ENCODE peak calls at places on chromosome 15, in seven cellular contexts. X is astrocyte, H is upper lobe of left lung, F is AG09319, U is MCF 10A, O is fibroblast of lung, Z is AG09309. K is an unnamed sample.

GRCh38 chr15:55322452-55322851 is 3.4 kb downstream of the PIGB start:
- DNase-seq in X (no peak), Z (no peak), F (no peak), H (no peak), O (no peak), U (no peak), K (no peak)

GRCh38 chr15:56052389-56053045 is 59.1 kb upstream of the NEDD4 start:
- DNase-seq in F (peak; percentile 24), H (no peak), Z (peak; percentile 29), O (peak; percentile 77), U (peak; percentile 58), X (peak; percentile 42), K (no peak)

GRCh38 chr15:70451861-70452653 is 311.3 kb downstream of the UACA start:
- DNase-seq in F (no peak), H (peak; percentile 79), O (no peak), X (no peak), Z (no peak), U (no peak), K (peak; percentile 41)

GRCh38 chr15:71338827-71339542 is 223.7 kb downstream of the THSD4 start:
- DNase-seq in O (no peak), U (no peak), F (no peak), H (peak; percentile 33), Z (no peak), X (no peak), K (no peak)

GRCh38 chr15:82890338-82891024 is 62.0 kb downstream of the HOMER2 start:
- DNase-seq in U (no peak), O (no peak), F (no peak), H (no peak), X (peak; percentile 6), Z (no peak), K (no peak)

GRCh38 chr15:45088801-45089711 is 24.9 kb downstream of the DUOX2 start:
- DNase-seq in O (no peak), Z (peak; percentile 4), H (no peak), X (no peak), F (no peak), U (no peak), K (no peak)

GRCh38 chr15:53000412-53000811 is 210.3 kb upstream of the ONECUT1 start:
- DNase-seq in X (no peak), H (no peak), F (no peak), O (no peak), Z (no peak), U (no peak), K (no peak)

GRCh38 chr15:43547539-43547938 is 30.1 kb downstream of the MAP1A start:
- DNase-seq in U (no peak), O (no peak), F (no peak), X (no peak), Z (no peak), H (no peak), K (no peak)

GRCh38 chr15:32855942-32856341 is 138.1 kb downstream of the GREM1 start:
- DNase-seq in O (peak; percentile 99), X (peak; percentile 100), F (peak; percentile 95), H (no peak), Z (peak; percentile 99), U (peak; percentile 86), K (no peak)

GRCh38 chr15:35771878-35772442 is 226.0 kb upstream of the DPH6 start:
- DNase-seq in U (no peak), O (no peak), X (peak; percentile 13), H (no peak), F (no peak), Z (no peak), K (no peak)

GRCh38 chr15:64430000-64430735 is 30.2 kb upstream of the ZNF609 start:
- DNase-seq in U (peak; percentile 35), X (peak; percentile 95), O (peak; percentile 97), H (peak; percentile 22), Z (peak; percentile 89), F (peak; percentile 87), K (no peak)

GRCh38 chr15:66608159-66608558 is 42.4 kb upstream of the LCTL start:
- DNase-seq in Z (no peak), F (no peak), H (no peak), X (no peak), U (no peak), O (no peak), K (no peak)

GRCh38 chr15:32866486-32867312 is 148.9 kb downstream of the GREM1 start:
- DNase-seq in H (no peak), U (no peak), Z (no peak), F (no peak), O (no peak), X (no peak), K (peak; percentile 54)

GRCh38 chr15:58770519-58770856 is 614 bp upstream of the MINDY2 start:
- DNase-seq in U (peak; percentile 64), Z (peak; percentile 71), O (peak; percentile 84), F (no peak), X (peak; percentile 94), H (no peak), K (no peak)

GRCh38 chr15:58775402-58775801 is 4.3 kb downstream of the MINDY2 start:
- DNase-seq in O (no peak), X (no peak), U (no peak), Z (no peak), F (no peak), H (no peak), K (no peak)

GRCh38 chr15:58770857-58771620 is at the start of gene MINDY2:
- DNase-seq in F (peak; percentile 97), Z (peak; percentile 95), U (peak; percentile 98), H (peak; percentile 99), O (peak; percentile 99), X (peak; percentile 97), K (peak; percentile 94)

GRCh38 chr15:58773024-58773423 is 1.9 kb downstream of the MINDY2 start:
- DNase-seq in H (no peak), Z (no peak), X (no peak), O (no peak), F (no peak), U (no peak), K (no peak)

DNA sequence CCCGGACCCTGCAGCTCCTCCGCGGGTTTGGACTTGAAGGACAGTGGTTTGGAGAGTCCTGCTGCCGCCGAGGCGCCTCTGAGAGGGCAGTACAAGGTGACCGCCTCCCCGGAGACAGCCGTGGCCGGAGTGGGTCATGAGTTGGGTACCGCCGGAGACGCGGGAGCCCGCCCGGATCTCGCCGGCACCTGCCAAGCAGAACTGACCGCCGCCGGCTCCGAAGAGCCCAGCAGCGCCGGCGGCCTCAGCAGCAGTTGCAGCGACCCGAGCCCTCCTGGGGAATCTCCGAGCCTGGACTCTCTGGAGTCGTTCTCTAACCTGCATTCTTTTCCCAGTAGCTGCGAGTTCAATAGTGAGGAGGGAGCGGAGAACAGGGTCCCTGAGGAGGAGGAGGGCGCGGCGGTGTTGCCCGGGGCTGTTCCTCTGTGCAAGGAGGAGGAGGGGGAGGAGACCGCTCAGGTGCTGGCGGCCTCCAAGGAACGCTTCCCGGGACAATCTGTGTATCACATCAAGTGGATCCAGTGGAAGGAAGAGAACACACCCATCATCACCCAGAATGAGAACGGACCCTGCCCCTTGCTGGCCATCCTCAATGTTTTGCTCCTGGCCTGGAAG is 626 bp downstream of the MINDY2 start:
- DNase-seq in Z (no peak), X (no peak), F (no peak), U (peak; percentile 30), O (peak; percentile 30), H (peak; percentile 63), K (peak; percentile 57)
- TF ChIP-seq CTCF in Z (no peak), X (no peak), F (no peak), U (no peak), O (no peak), H (no peak), K (no peak)

GRCh38 chr15:85312925-85313324 is 67.5 kb upstream of the AKAP13 start:
- DNase-seq in X (no peak), U (peak; percentile 37), F (no peak), O (peak; percentile 53), H (no peak), Z (no peak), K (no peak)
- TF ChIP-seq CTCF in X (peak; percentile 23), U (no peak), F (peak; percentile 23), O (peak; percentile 41), H (no peak), Z (peak; percentile 43), K (peak; percentile 42)

GRCh38 chr15:41895957-41896356 is 2.1 kb upstream of the SPTBN5 start:
- DNase-seq in X (no peak), O (no peak), F (no peak), H (no peak), U (no peak), Z (no peak), K (no peak)

GRCh38 chr15:41894251-41894790 is 468 bp upstream of the SPTBN5 start:
- DNase-seq in H (no peak), U (no peak), F (no peak), O (no peak), Z (no peak), X (no peak), K (no peak)

GRCh38 chr15:41895491-41895890 is 1.6 kb upstream of the SPTBN5 start:
- DNase-seq in U (no peak), X (no peak), O (no peak), H (no peak), Z (no peak), F (no peak), K (no peak)

GRCh38 chr15:41893422-41894250 is at the start of gene SPTBN5:
- DNase-seq in F (no peak), O (no peak), H (no peak), U (no peak), X (no peak), Z (no peak), K (no peak)

DNA sequence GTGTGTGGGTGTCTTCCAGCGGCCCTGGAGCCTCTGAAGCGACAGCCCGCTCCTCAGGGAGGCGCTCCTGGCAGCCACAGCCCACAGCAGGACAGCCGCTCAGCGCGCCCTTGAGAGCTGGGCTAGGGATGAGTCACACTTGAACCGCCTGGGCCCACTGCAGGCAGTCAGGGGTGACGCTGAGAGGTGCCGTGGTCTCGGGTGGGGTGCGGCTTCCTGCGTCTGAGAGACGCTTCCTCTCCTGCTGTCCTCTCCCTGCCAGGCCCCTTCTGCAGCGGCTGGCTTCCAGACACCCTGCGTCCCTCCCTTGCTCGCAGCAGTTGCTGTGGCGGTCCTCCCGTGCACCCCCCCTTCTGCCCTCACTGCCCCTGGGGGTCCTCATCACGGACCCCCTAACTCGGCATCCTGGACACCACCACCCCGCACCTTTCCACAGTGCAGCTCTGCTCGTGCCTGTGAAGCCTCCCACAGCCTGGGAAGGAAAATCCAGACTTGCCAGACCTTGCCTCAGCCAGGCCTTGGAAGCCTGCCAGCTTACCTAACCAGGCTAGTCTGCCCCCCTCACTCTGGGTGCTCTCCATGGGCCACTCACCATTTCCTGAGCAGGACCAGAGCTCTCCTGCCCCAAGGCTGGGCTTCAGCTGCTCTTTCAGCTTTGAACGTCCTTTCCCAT is 1.1 kb upstream of the SPTBN5 start:
- DNase-seq in H (peak; percentile 88), F (no peak), Z (no peak), O (peak; percentile 68), U (peak; percentile 80), X (peak; percentile 71), K (peak; percentile 97)
- TF ChIP-seq CTCF in H (no peak), F (peak; percentile 17), Z (no peak), O (peak; percentile 6), U (no peak), X (peak; percentile 4), K (peak; percentile 8)

GRCh38 chr15:77967785-77968184 is 109.7 kb downstream of the TBC1D2B start:
- DNase-seq in H (no peak), Z (no peak), O (no peak), F (no peak), U (no peak), X (no peak), K (no peak)

GRCh38 chr15:77969055-77969454 is 108.5 kb downstream of the TBC1D2B start:
- DNase-seq in O (no peak), X (no peak), H (no peak), U (no peak), Z (no peak), F (no peak), K (no peak)

GRCh38 chr15:77964193-77964592 is 113.3 kb downstream of the TBC1D2B start:
- DNase-seq in F (no peak), H (no peak), X (no peak), Z (no peak), U (no peak), O (no peak), K (no peak)

GRCh38 chr15:77966540-77967290 is 110.8 kb downstream of the TBC1D2B start:
- DNase-seq in O (peak; percentile 66), U (peak; percentile 61), F (no peak), Z (no peak), X (peak; percentile 23), H (no peak), K (no peak)
- TF ChIP-seq CTCF in O (peak; percentile 89), U (peak; percentile 91), F (peak; percentile 90), Z (peak; percentile 81), X (peak; percentile 95), H (peak; percentile 64), K (peak; percentile 87)